ENCODE peak calls at places on chromosomes 12 and 14, in seven cellular contexts. One of them, this sample, is unnamed.

GRCh38 chr14:99261916-99262787 is 9.8 kb downstream of the BCL11B start:
- DNase-seq in left ventricle myocardium inferior: no peak
- DNase-seq in IMR-90: no peak
- DNase-seq in HL-60: no peak
- DNase-seq in body of pancreas: no peak
- DNase-seq in lung: no peak
- DNase-seq in cardiac muscle cell: no peak
- DNase-seq in this sample: no peak

GRCh38 chr12:109307051-109307450 is 2.0 kb downstream of the FOXN4 start:
- DNase-seq in left ventricle myocardium inferior: no peak
- DNase-seq in IMR-90: no peak
- DNase-seq in HL-60: no peak
- DNase-seq in body of pancreas: no peak
- DNase-seq in lung: no peak
- DNase-seq in cardiac muscle cell: no peak
- DNase-seq in this sample: no peak

GRCh38 chr12:78229491-78230209 is 399.0 kb downstream of the NAV3 start:
- DNase-seq in left ventricle myocardium inferior: no peak
- DNase-seq in IMR-90: peak
- DNase-seq in HL-60: no peak
- DNase-seq in body of pancreas: peak
- DNase-seq in lung: no peak
- DNase-seq in cardiac muscle cell: peak
- DNase-seq in this sample: no peak

GRCh38 chr14:69879175-69880047 is at the start of gene SMOC1:
- DNase-seq in left ventricle myocardium inferior: no peak
- DNase-seq in IMR-90: peak
- DNase-seq in HL-60: no peak
- DNase-seq in body of pancreas: peak
- DNase-seq in lung: no peak
- DNase-seq in cardiac muscle cell: peak
- DNase-seq in this sample: peak

GRCh38 chr14:23602181-23603095 is 23.8 kb upstream of the JPH4 start:
- DNase-seq in left ventricle myocardium inferior: no peak
- DNase-seq in IMR-90: no peak
- DNase-seq in HL-60: no peak
- DNase-seq in body of pancreas: no peak
- DNase-seq in lung: no peak
- DNase-seq in cardiac muscle cell: no peak
- DNase-seq in this sample: no peak

GRCh38 chr12:1799882-1800645 is 20.3 kb upstream of the LRTM2 start:
- DNase-seq in left ventricle myocardium inferior: no peak
- DNase-seq in IMR-90: no peak
- DNase-seq in HL-60: no peak
- DNase-seq in body of pancreas: no peak
- DNase-seq in lung: no peak
- DNase-seq in cardiac muscle cell: no peak
- DNase-seq in this sample: peak

GRCh38 chr14:50955373-50956043 is 11.2 kb upstream of the PYGL start:
- DNase-seq in left ventricle myocardium inferior: peak
- DNase-seq in IMR-90: peak
- DNase-seq in HL-60: peak
- DNase-seq in body of pancreas: no peak
- DNase-seq in lung: peak
- DNase-seq in cardiac muscle cell: peak
- DNase-seq in this sample: peak

GRCh38 chr14:100585448-100586152 is 1.6 kb downstream of the BEGAIN start:
- DNase-seq in left ventricle myocardium inferior: peak
- DNase-seq in IMR-90: no peak
- DNase-seq in HL-60: no peak
- DNase-seq in body of pancreas: peak
- DNase-seq in lung: no peak
- DNase-seq in cardiac muscle cell: no peak
- DNase-seq in this sample: no peak

GRCh38 chr12:107564946-107565345 is 120.7 kb upstream of the PWP1 start:
- DNase-seq in left ventricle myocardium inferior: no peak
- DNase-seq in IMR-90: peak
- DNase-seq in HL-60: no peak
- DNase-seq in body of pancreas: no peak
- DNase-seq in lung: no peak
- DNase-seq in cardiac muscle cell: peak
- DNase-seq in this sample: no peak

GRCh38 chr12:78696267-78696666 is 168.3 kb upstream of the SYT1 start:
- DNase-seq in left ventricle myocardium inferior: no peak
- DNase-seq in IMR-90: no peak
- DNase-seq in HL-60: no peak
- DNase-seq in body of pancreas: no peak
- DNase-seq in lung: no peak
- DNase-seq in cardiac muscle cell: no peak
- DNase-seq in this sample: no peak

GRCh38 chr12:71686658-71687025 is 760 bp downstream of the TMEM19 start:
- DNase-seq in left ventricle myocardium inferior: no peak
- DNase-seq in IMR-90: peak
- DNase-seq in HL-60: no peak
- DNase-seq in body of pancreas: no peak
- DNase-seq in lung: no peak
- DNase-seq in cardiac muscle cell: no peak
- DNase-seq in this sample: no peak

GRCh38 chr12:468671-469389 is 9.1 kb downstream of the B4GALNT3 start:
- DNase-seq in left ventricle myocardium inferior: no peak
- DNase-seq in IMR-90: peak
- DNase-seq in HL-60: no peak
- DNase-seq in body of pancreas: no peak
- DNase-seq in lung: no peak
- DNase-seq in cardiac muscle cell: no peak
- DNase-seq in this sample: no peak

GRCh38 chr12:41310367-41310766 is 122.2 kb downstream of the PDZRN4 start:
- DNase-seq in left ventricle myocardium inferior: no peak
- DNase-seq in IMR-90: no peak
- DNase-seq in HL-60: no peak
- DNase-seq in body of pancreas: no peak
- DNase-seq in lung: no peak
- DNase-seq in cardiac muscle cell: no peak
- DNase-seq in this sample: no peak

GRCh38 chr14:76277586-76278130 is 98.3 kb upstream of the ESRRB start:
- DNase-seq in left ventricle myocardium inferior: no peak
- DNase-seq in IMR-90: no peak
- DNase-seq in HL-60: no peak
- DNase-seq in body of pancreas: no peak
- DNase-seq in lung: no peak
- DNase-seq in cardiac muscle cell: no peak
- DNase-seq in this sample: no peak

GRCh38 chr12:55820679-55821078 is 2.8 kb downstream of the ORMDL2 start:
- DNase-seq in left ventricle myocardium inferior: no peak
- DNase-seq in IMR-90: no peak
- DNase-seq in HL-60: no peak
- DNase-seq in body of pancreas: no peak
- DNase-seq in lung: no peak
- DNase-seq in cardiac muscle cell: no peak
- DNase-seq in this sample: no peak

GRCh38 chr12:55955800-55956508 is 9.9 kb downstream of the PMEL start:
- DNase-seq in left ventricle myocardium inferior: no peak
- DNase-seq in IMR-90: peak
- DNase-seq in HL-60: peak
- DNase-seq in body of pancreas: peak
- DNase-seq in lung: no peak
- DNase-seq in cardiac muscle cell: no peak
- DNase-seq in this sample: no peak

GRCh38 chr14:85516239-85517112 is 13.5 kb upstream of the FLRT2 start:
- DNase-seq in left ventricle myocardium inferior: no peak
- DNase-seq in IMR-90: peak
- DNase-seq in HL-60: no peak
- DNase-seq in body of pancreas: no peak
- DNase-seq in lung: no peak
- DNase-seq in cardiac muscle cell: no peak
- DNase-seq in this sample: no peak

GRCh38 chr14:35337557-35338255 is 45.5 kb downstream of the PSMA6 start:
- DNase-seq in left ventricle myocardium inferior: no peak
- DNase-seq in IMR-90: no peak
- DNase-seq in HL-60: no peak
- DNase-seq in body of pancreas: no peak
- DNase-seq in lung: peak
- DNase-seq in cardiac muscle cell: no peak
- DNase-seq in this sample: no peak

GRCh38 chr14:35339761-35340406 is 47.7 kb downstream of the PSMA6 start:
- DNase-seq in left ventricle myocardium inferior: no peak
- DNase-seq in IMR-90: no peak
- DNase-seq in HL-60: no peak
- DNase-seq in body of pancreas: no peak
- DNase-seq in lung: no peak
- DNase-seq in cardiac muscle cell: no peak
- DNase-seq in this sample: no peak

GRCh38 chr14:35340616-35341453 is 48.7 kb downstream of the PSMA6 start:
- DNase-seq in left ventricle myocardium inferior: no peak
- DNase-seq in IMR-90: no peak
- DNase-seq in HL-60: no peak
- DNase-seq in body of pancreas: no peak
- DNase-seq in lung: no peak
- DNase-seq in cardiac muscle cell: no peak
- DNase-seq in this sample: no peak

GRCh38 chr14:35337074-35337556 is 44.9 kb downstream of the PSMA6 start:
- DNase-seq in left ventricle myocardium inferior: no peak
- DNase-seq in IMR-90: no peak
- DNase-seq in HL-60: no peak
- DNase-seq in body of pancreas: no peak
- DNase-seq in lung: no peak
- DNase-seq in cardiac muscle cell: no peak
- DNase-seq in this sample: no peak

DNA sequence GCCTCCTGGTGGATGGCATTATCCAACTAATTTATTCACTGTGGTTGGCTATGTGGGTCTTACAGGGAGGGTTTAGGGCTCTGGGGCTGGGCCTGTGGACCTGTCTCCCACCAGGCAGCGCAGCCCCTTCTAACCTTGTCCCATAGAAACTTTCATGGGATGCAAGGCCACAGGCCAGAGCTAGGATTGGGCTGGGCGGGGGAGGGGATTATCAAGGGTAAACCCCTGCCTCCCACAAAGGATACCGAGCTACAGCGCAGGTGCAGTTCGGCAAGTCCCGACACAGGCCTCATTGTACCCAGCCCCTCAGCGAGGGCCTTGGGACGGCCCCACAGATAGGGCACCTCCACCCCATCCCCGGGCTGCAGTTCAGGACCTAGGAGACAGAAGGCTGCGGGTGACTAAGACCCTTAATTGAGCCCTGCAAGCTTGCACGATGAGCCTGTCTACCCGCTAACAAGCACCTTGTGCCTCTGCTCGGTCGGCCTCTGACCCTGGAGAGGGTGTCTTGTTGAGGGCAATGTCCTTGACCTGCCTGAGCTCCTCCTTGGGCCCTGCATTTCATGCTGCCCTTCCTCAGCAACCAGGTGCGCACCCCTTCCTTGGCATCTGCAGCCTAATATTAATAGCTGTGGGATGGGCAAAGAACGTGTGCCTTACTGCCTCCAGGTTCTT is 46.7 kb downstream of the PSMA6 start:
- DNase-seq in left ventricle myocardium inferior: no peak
- DNase-seq in IMR-90: no peak
- DNase-seq in HL-60: no peak
- DNase-seq in body of pancreas: no peak
- DNase-seq in lung: no peak
- DNase-seq in cardiac muscle cell: no peak
- DNase-seq in this sample: no peak
- H3K27ac ChIP-seq in left ventricle myocardium inferior: peak
- H3K27ac ChIP-seq in IMR-90: no peak
- H3K27ac ChIP-seq in HL-60: no peak
- H3K27ac ChIP-seq in body of pancreas: no peak
- H3K27ac ChIP-seq in lung: peak
- H3K27ac ChIP-seq in cardiac muscle cell: no peak
- H3K27ac ChIP-seq in this sample: no peak

GRCh38 chr12:69595689-69596088 is 10.4 kb downstream of the CCT2 start:
- DNase-seq in left ventricle myocardium inferior: no peak
- DNase-seq in IMR-90: no peak
- DNase-seq in HL-60: no peak
- DNase-seq in body of pancreas: no peak
- DNase-seq in lung: no peak
- DNase-seq in cardiac muscle cell: no peak
- DNase-seq in this sample: no peak
- TF ChIP-seq CTCF in left ventricle myocardium inferior: peak
- TF ChIP-seq CTCF in IMR-90: no peak
- TF ChIP-seq CTCF in HL-60: no peak
- TF ChIP-seq CTCF in body of pancreas: no peak
- TF ChIP-seq CTCF in lung: no peak
- TF ChIP-seq CTCF in cardiac muscle cell: no peak
- TF ChIP-seq CTCF in this sample: no peak

DNA sequence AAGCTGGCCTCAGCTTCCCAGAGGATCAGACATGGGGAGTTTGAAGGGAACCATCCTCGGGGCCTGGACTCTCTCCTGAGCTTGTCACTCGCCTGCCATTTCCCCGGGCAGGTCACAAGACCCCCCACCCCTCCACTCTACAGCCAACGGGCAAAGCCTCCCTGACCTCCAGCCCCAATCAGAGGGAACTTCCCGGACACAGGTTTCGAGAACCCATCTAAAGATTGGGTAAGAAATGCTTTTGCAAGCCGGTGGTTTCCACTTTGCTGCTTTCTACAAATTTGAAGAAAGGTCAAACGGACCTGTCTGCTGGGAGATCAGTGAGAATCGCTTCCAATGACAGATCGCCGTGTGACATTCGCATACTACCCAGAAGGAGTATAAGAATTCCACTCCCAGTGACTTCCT is 89.6 kb downstream of the SCARB1 start:
- DNase-seq in left ventricle myocardium inferior: no peak
- DNase-seq in IMR-90: no peak
- DNase-seq in HL-60: peak
- DNase-seq in body of pancreas: no peak
- DNase-seq in lung: peak
- DNase-seq in cardiac muscle cell: no peak
- DNase-seq in this sample: no peak
- H3K4me3 ChIP-seq in left ventricle myocardium inferior: no peak
- H3K4me3 ChIP-seq in IMR-90: no peak
- H3K4me3 ChIP-seq in HL-60: no peak
- H3K4me3 ChIP-seq in body of pancreas: no peak
- H3K4me3 ChIP-seq in lung: no peak
- H3K4me3 ChIP-seq in cardiac muscle cell: no peak
- H3K4me3 ChIP-seq in this sample: peak

GRCh38 chr12:53054112-53054878 is 4.4 kb downstream of the TNS2 start:
- DNase-seq in left ventricle myocardium inferior: peak
- DNase-seq in IMR-90: peak
- DNase-seq in HL-60: peak
- DNase-seq in body of pancreas: peak
- DNase-seq in lung: peak
- DNase-seq in cardiac muscle cell: peak
- DNase-seq in this sample: peak

GRCh38 chr12:53053223-53054111 is 3.6 kb downstream of the TNS2 start:
- DNase-seq in left ventricle myocardium inferior: peak
- DNase-seq in IMR-90: no peak
- DNase-seq in HL-60: no peak
- DNase-seq in body of pancreas: peak
- DNase-seq in lung: peak
- DNase-seq in cardiac muscle cell: peak
- DNase-seq in this sample: peak

GRCh38 chr12:53056296-53056695 is 6.4 kb downstream of the TNS2 start:
- DNase-seq in left ventricle myocardium inferior: no peak
- DNase-seq in IMR-90: no peak
- DNase-seq in HL-60: no peak
- DNase-seq in body of pancreas: no peak
- DNase-seq in lung: no peak
- DNase-seq in cardiac muscle cell: no peak
- DNase-seq in this sample: peak

GRCh38 chr12:53056901-53057300 is 7.0 kb downstream of the TNS2 start:
- DNase-seq in left ventricle myocardium inferior: no peak
- DNase-seq in IMR-90: no peak
- DNase-seq in HL-60: no peak
- DNase-seq in body of pancreas: no peak
- DNase-seq in lung: no peak
- DNase-seq in cardiac muscle cell: no peak
- DNase-seq in this sample: peak

GRCh38 chr12:53055471-53056266 is 5.8 kb downstream of the TNS2 start:
- DNase-seq in left ventricle myocardium inferior: no peak
- DNase-seq in IMR-90: no peak
- DNase-seq in HL-60: no peak
- DNase-seq in body of pancreas: no peak
- DNase-seq in lung: peak
- DNase-seq in cardiac muscle cell: no peak
- DNase-seq in this sample: peak
- H3K27ac ChIP-seq in left ventricle myocardium inferior: peak
- H3K27ac ChIP-seq in IMR-90: no peak
- H3K27ac ChIP-seq in HL-60: no peak
- H3K27ac ChIP-seq in body of pancreas: no peak
- H3K27ac ChIP-seq in lung: peak
- H3K27ac ChIP-seq in cardiac muscle cell: no peak
- H3K27ac ChIP-seq in this sample: peak